ENCODE peak calls at places on chromosomes 2 and 18, in ten cellular contexts. B, O, H, K, W, I, X, D, Q and L are unnamed samples.
A peak's percentile ranks its signal among the peaks of the same experiment; 100 is the strongest.

GRCh38 chr2:26175716-26176615 is 3.1 kb downstream of the GAREM2 start:
- DNase-seq in B (no peak), O (no peak), H (no peak), K (no peak), W (no peak), I (no peak), X (no peak), D (no peak), Q (no peak), L (no peak)

GRCh38 chr2:211930331-211930730 is 608.3 kb downstream of the ERBB4 start:
- DNase-seq in B (no peak), O (no peak), H (no peak), K (no peak), W (no peak), I (no peak), X (peak; percentile 1), D (no peak), Q (no peak), L (no peak)

GRCh38 chr2:109144271-109144670 is 15.3 kb downstream of the SH3RF3 start:
- DNase-seq in B (no peak), O (no peak), H (no peak), K (no peak), W (no peak), I (peak; percentile 61), X (no peak), D (peak; percentile 37), Q (no peak), L (no peak)

GRCh38 chr2:29920631-29921559 is 491 bp downstream of the ALK start:
- DNase-seq in B (peak; percentile 45), O (peak; percentile 18), H (no peak), K (no peak), W (no peak), I (no peak), X (no peak), D (peak; percentile 38), Q (no peak), L (peak; percentile 20)

GRCh38 chr2:46151582-46151981 is 145.6 kb upstream of the EPAS1 start:
- DNase-seq in B (no peak), O (no peak), H (no peak), K (no peak), W (no peak), I (no peak), X (no peak), D (no peak), Q (no peak), L (no peak)

GRCh38 chr2:14354231-14354630 is 278.3 kb upstream of the LRATD1 start:
- DNase-seq in B (no peak), O (no peak), H (no peak), K (no peak), W (no peak), I (no peak), X (no peak), D (no peak), Q (no peak), L (no peak)

GRCh38 chr2:45339253-45339652 is 271.8 kb downstream of the SRBD1 start:
- DNase-seq in B (no peak), O (no peak), H (no peak), K (no peak), W (no peak), I (no peak), X (no peak), D (no peak), Q (no peak), L (no peak)

GRCh38 chr2:54574107-54574859 is 118.2 kb downstream of the SPTBN1 start:
- DNase-seq in B (no peak), O (no peak), H (peak; percentile 66), K (no peak), W (no peak), I (peak; percentile 83), X (no peak), D (peak; percentile 82), Q (no peak), L (no peak)

GRCh38 chr2:199463000-199463692 is 5.4 kb upstream of the SATB2 start:
- DNase-seq in B (peak; percentile 77), O (peak; percentile 70), H (no peak), K (peak; percentile 40), W (peak; percentile 95), I (peak; percentile 53), X (no peak), D (peak; percentile 83), Q (no peak), L (peak; percentile 81)

GRCh38 chr2:65279756-65280155 is 52.1 kb downstream of the ACTR2 start:
- DNase-seq in B (no peak), O (no peak), H (no peak), K (no peak), W (no peak), I (no peak), X (no peak), D (no peak), Q (no peak), L (no peak)

GRCh38 chr2:188963738-188964137 is 10.4 kb upstream of the COL3A1 start:
- DNase-seq in B (no peak), O (no peak), H (no peak), K (no peak), W (no peak), I (no peak), X (no peak), D (no peak), Q (no peak), L (no peak)

GRCh38 chr18:44590976-44591375 is 89.7 kb upstream of the SETBP1 start:
- DNase-seq in B (no peak), O (no peak), H (no peak), K (no peak), W (no peak), I (no peak), X (no peak), D (no peak), Q (no peak), L (no peak)

GRCh38 chr18:6614952-6615351 is 114.6 kb upstream of the ARHGAP28 start:
- DNase-seq in B (no peak), O (peak; percentile 34), H (no peak), K (no peak), W (no peak), I (no peak), X (no peak), D (no peak), Q (no peak), L (no peak)

GRCh38 chr2:10877691-10878111 is 34.0 kb upstream of the KCNF1 start:
- DNase-seq in B (no peak), O (peak; percentile 18), H (no peak), K (no peak), W (no peak), I (no peak), X (no peak), D (no peak), Q (no peak), L (no peak)

GRCh38 chr2:149650006-149650405 is 62.4 kb upstream of the MMADHC start:
- DNase-seq in B (no peak), O (no peak), H (no peak), K (no peak), W (no peak), I (no peak), X (no peak), D (no peak), Q (no peak), L (no peak)

GRCh38 chr2:241577413-241578122 is 19.0 kb downstream of the BOK start:
- DNase-seq in B (peak; percentile 25), O (no peak), H (no peak), K (no peak), W (no peak), I (no peak), X (no peak), D (no peak), Q (no peak), L (no peak)

GRCh38 chr18:61901334-61901986 is 8.7 kb upstream of the RNF152 start:
- DNase-seq in B (no peak), O (peak; percentile 71), H (no peak), K (no peak), W (peak; percentile 42), I (peak; percentile 43), X (no peak), D (peak; percentile 51), Q (peak; percentile 27), L (no peak)

GRCh38 chr18:9811978-9812377 is 73.8 kb upstream of the TXNDC2 start:
- DNase-seq in B (no peak), O (no peak), H (no peak), K (no peak), W (no peak), I (no peak), X (no peak), D (no peak), Q (no peak), L (no peak)

GRCh38 chr2:11305338-11305737 is 39.1 kb downstream of the ROCK2 start:
- DNase-seq in B (no peak), O (no peak), H (no peak), K (no peak), W (no peak), I (no peak), X (no peak), D (no peak), Q (no peak), L (no peak)

GRCh38 chr2:220703279-220703678 is 868.8 kb downstream of the EPHA4 start:
- DNase-seq in B (no peak), O (no peak), H (peak; percentile 77), K (no peak), W (no peak), I (no peak), X (peak; percentile 44), D (no peak), Q (peak; percentile 4), L (peak; percentile 10)

GRCh38 chr18:45723921-45724320 is at the start of gene SLC14A1:
- DNase-seq in B (no peak), O (no peak), H (no peak), K (no peak), W (no peak), I (no peak), X (no peak), D (no peak), Q (no peak), L (no peak)

GRCh38 chr2:19116918-19117317 is 241.5 kb downstream of the OSR1 start:
- DNase-seq in B (no peak), O (no peak), H (no peak), K (no peak), W (no peak), I (no peak), X (no peak), D (no peak), Q (no peak), L (no peak)

GRCh38 chr2:206274434-206275273 is at the start of gene ZDBF2:
- DNase-seq in B (peak; percentile 64), O (peak; percentile 52), H (no peak), K (no peak), W (peak; percentile 72), I (peak; percentile 65), X (no peak), D (peak; percentile 73), Q (no peak), L (peak; percentile 67)

GRCh38 chr2:159454185-159454584 is 162.2 kb downstream of the BAZ2B start:
- DNase-seq in B (no peak), O (peak; percentile 21), H (no peak), K (no peak), W (no peak), I (no peak), X (no peak), D (no peak), Q (no peak), L (no peak)

GRCh38 chr18:80035997-80036396 is 1.8 kb downstream of the RBFA start:
- DNase-seq in B (no peak), O (no peak), H (no peak), K (no peak), W (no peak), I (no peak), X (no peak), D (no peak), Q (no peak), L (no peak)